ENCODE peak calls at places on chromosomes 1 and 21, in eight cellular contexts. V is epithelial cell of esophagus, P is RWPE1, F is GM13977, J is pancreas, Y is cardiac fibroblast, I is Calu3, A is nephron progenitor cell. B is an unnamed sample.

GRCh38 chr1:9350011-9350907 is 57.6 kb downstream of the SPSB1 start:
- DNase-seq in A (no peak), Y (peak), J (peak), P (no peak), I (no peak), F (no peak), V (no peak), B (no peak)

GRCh38 chr1:100481320-100481719 is 56.6 kb upstream of the GPR88 start:
- DNase-seq in J (no peak), F (no peak), Y (no peak), P (no peak), A (no peak), V (no peak), I (no peak), B (no peak)

GRCh38 chr1:177340601-177341067 is 169.9 kb downstream of the BRINP2 start:
- DNase-seq in V (no peak), F (no peak), J (no peak), Y (no peak), A (peak), I (no peak), P (no peak), B (no peak)

GRCh38 chr1:116811321-116811720 is 57.1 kb downstream of the CD2 start:
- DNase-seq in J (no peak), Y (no peak), V (no peak), P (no peak), F (no peak), I (no peak), A (no peak), B (no peak)

GRCh38 chr1:52880226-52880625 is 37.7 kb downstream of the ZYG11A start:
- DNase-seq in A (no peak), P (no peak), V (no peak), Y (no peak), I (no peak), J (no peak), F (no peak), B (no peak)

GRCh38 chr1:40712405-40712944 is 21.0 kb downstream of the NFYC start:
- DNase-seq in Y (no peak), I (no peak), V (no peak), P (no peak), J (no peak), F (no peak), A (no peak), B (no peak)

GRCh38 chr1:8412183-8412831 is 94.4 kb downstream of the SLC45A1 start:
- DNase-seq in J (no peak), P (no peak), Y (peak), A (no peak), F (no peak), V (peak), I (no peak), B (no peak)

GRCh38 chr1:199759268-199759724 is 268.2 kb upstream of the NR5A2 start:
- DNase-seq in F (no peak), A (no peak), J (no peak), P (peak), I (peak), V (peak), Y (no peak), B (no peak)

GRCh38 chr21:31520506-31521163 is 138.9 kb upstream of the SOD1 start:
- DNase-seq in I (no peak), J (no peak), V (no peak), A (no peak), F (no peak), Y (no peak), P (no peak), B (no peak)

GRCh38 chr21:37292946-37293345 is 25.8 kb upstream of the VPS26C start:
- DNase-seq in I (no peak), J (no peak), V (no peak), F (no peak), Y (peak), A (no peak), P (no peak), B (no peak)

GRCh38 chr1:237873487-237873927 is 17.2 kb downstream of the ZP4 start:
- DNase-seq in A (no peak), F (no peak), V (peak), P (peak), J (no peak), Y (peak), I (peak), B (no peak)

GRCh38 chr1:93763981-93764750 is 82.5 kb upstream of the BCAR3 start:
- DNase-seq in A (no peak), J (no peak), P (no peak), V (no peak), I (no peak), F (no peak), Y (no peak), B (no peak)

GRCh38 chr1:93756656-93757055 is 75.0 kb upstream of the BCAR3 start:
- DNase-seq in A (no peak), F (no peak), V (no peak), J (no peak), Y (no peak), P (no peak), I (no peak), B (no peak)

GRCh38 chr1:93753766-93754763 is 72.4 kb upstream of the BCAR3 start:
- DNase-seq in Y (peak), I (no peak), P (no peak), A (no peak), J (no peak), V (peak), F (no peak), B (no peak)

GRCh38 chr1:93758842-93759515 is 77.3 kb upstream of the BCAR3 start:
- DNase-seq in I (peak), P (no peak), F (no peak), A (no peak), V (peak), Y (peak), J (no peak), B (no peak)
- TF ChIP-seq CTCF in I (no peak), P (no peak), F (no peak), A (no peak), V (no peak), Y (peak), J (no peak), B (no peak)

GRCh38 chr1:28893403-28894102 is 20.8 kb upstream of the EPB41 start:
- DNase-seq in F (no peak), Y (peak), A (peak), V (peak), I (no peak), J (peak), P (no peak), B (no peak)
- TF ChIP-seq CTCF in F (peak), Y (peak), A (peak), V (peak), I (no peak), J (no peak), P (no peak), B (peak)

DNA sequence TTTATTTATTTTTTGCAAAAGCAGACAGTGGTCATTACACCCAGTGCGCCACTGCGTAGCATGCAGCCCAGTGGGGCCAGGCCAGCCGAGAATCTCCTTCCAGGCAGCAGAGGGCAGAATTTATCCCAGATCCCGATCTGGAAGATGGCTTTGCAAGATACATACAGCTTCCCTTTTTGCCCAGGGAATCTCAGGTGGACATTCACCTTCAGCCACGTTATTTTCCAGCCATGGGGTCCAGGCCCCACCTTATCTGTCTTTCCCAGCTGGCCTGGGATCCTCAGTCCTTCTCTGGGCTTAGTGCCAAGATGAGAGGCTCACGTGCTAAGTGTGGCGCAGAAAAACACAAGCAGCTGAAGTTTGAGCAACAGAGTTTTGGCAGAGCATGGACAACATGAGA is 123.6 kb downstream of the AJAP1 start:
- DNase-seq in I (no peak), J (no peak), Y (no peak), P (no peak), F (no peak), A (peak), V (no peak), B (no peak)
- TF ChIP-seq CTCF in I (no peak), J (no peak), Y (no peak), P (no peak), F (no peak), A (peak), V (peak), B (no peak)

GRCh38 chr1:162470216-162470615 is 27.4 kb upstream of the UHMK1 start:
- DNase-seq in Y (peak), A (no peak), P (no peak), J (no peak), F (no peak), V (no peak), I (no peak), B (no peak)

GRCh38 chr1:162471290-162471853 is 26.2 kb upstream of the UHMK1 start:
- DNase-seq in V (no peak), F (no peak), J (no peak), A (no peak), Y (no peak), I (no peak), P (no peak), B (no peak)

GRCh38 chr1:162475089-162475488 is 22.5 kb upstream of the UHMK1 start:
- DNase-seq in P (no peak), Y (no peak), V (peak), A (no peak), I (no peak), J (no peak), F (no peak), B (no peak)

GRCh38 chr1:162476620-162477019 is 21.0 kb upstream of the UHMK1 start:
- DNase-seq in Y (no peak), P (no peak), I (no peak), J (no peak), A (no peak), V (no peak), F (no peak), B (no peak)

DNA sequence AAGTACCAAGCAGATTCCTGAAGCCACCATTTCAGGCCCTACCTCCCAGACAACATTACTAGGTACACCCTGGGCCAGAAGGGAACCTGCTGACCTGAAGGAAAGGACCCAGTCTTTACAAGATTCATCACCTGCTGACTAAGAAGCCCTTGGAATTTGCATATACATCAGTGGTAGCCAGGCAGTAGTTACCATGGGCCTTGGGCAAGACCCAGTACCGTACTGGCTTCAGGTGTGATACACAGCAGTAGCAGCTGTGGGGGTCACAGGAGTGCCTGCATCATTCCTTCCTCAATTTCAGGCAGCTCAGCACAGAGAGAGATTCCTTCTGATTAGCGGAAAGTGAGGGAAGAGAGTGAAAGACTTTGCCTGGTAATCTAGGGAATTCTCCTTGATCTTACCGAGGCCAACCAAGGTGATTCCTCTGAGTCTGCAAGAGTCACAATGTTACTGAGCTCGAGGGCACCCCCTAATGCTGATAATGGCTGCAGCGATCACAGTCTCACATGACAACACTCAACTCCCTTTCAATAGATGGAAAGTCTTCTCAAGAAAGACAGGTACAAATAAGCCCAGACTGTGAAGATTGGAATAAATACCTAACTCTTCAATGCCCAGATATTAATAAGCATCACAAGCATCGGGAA is 22.0 kb upstream of the UHMK1 start:
- DNase-seq in A (no peak), Y (no peak), V (peak), J (no peak), P (no peak), F (no peak), I (peak), B (no peak)
- TF ChIP-seq CTCF in A (no peak), Y (no peak), V (no peak), J (no peak), P (no peak), F (no peak), I (no peak), B (no peak)

GRCh38 chr1:66751160-66751559 is 1.1 kb upstream of the DYNLT5 start:
- DNase-seq in J (no peak), V (no peak), Y (no peak), F (no peak), A (no peak), P (no peak), I (no peak), B (no peak)

GRCh38 chr1:66747500-66747899 is 4.8 kb upstream of the DYNLT5 start:
- DNase-seq in V (no peak), I (no peak), J (no peak), A (no peak), P (no peak), F (no peak), Y (no peak), B (no peak)

GRCh38 chr1:66750578-66750977 is 1.7 kb upstream of the DYNLT5 start:
- DNase-seq in I (no peak), P (no peak), V (no peak), Y (no peak), F (peak), A (no peak), J (no peak), B (no peak)

GRCh38 chr1:66752671-66753371 is 562 bp downstream of the DYNLT5 start:
- DNase-seq in F (no peak), Y (no peak), J (peak), V (no peak), A (peak), P (no peak), I (no peak), B (no peak)

DNA sequence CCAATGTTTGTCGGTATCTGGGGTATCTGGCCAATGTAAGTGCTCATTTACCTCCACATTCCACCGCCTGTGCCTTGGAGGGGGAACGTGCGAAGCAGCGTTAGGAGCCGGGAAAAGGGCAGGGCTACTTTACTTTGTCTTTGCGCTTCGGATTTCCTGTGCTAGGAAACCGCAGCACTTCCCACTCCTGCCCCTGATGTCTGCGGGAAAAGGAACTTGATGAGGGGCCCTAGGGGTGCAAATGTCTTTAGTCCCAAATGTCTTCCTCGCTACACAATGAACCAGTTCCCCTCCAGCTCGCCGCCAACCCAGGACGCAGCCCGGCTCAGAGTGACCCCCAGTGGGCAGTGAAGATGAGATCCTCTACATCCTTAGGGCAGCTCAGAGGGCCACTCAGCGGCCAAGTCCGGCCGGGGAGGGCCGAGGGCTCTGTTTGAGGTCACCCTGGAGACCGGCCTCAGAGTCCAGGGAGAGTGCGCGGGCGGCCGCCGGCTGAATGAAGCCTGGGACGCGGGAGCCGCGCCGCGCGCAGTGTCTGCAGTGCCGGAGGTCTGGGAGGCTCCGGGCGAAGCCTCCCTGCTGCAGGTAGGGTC is at the start of gene DYNLT5:
- DNase-seq in J (peak), A (peak), I (no peak), V (peak), P (no peak), F (peak), Y (peak), B (peak)
- TF ChIP-seq CTCF in J (no peak), A (no peak), I (no peak), V (no peak), P (no peak), F (peak), Y (no peak), B (no peak)

GRCh38 chr1:56833088-56833487 is 13.9 kb upstream of the FYB2 start:
- DNase-seq in Y (no peak), A (no peak), F (no peak), J (no peak), P (no peak), I (no peak), V (no peak), B (no peak)
- TF ChIP-seq CTCF in Y (no peak), A (no peak), F (no peak), J (no peak), P (no peak), I (no peak), V (no peak), B (no peak)

GRCh38 chr1:13699510-13699909 is 478 bp upstream of the PRDM2 start:
- DNase-seq in A (no peak), F (no peak), P (peak), I (no peak), V (peak), J (no peak), Y (peak), B (peak)
- TF ChIP-seq CTCF in A (no peak), F (no peak), P (no peak), I (no peak), V (no peak), J (no peak), Y (no peak), B (no peak)